ENCODE peak calls at places on chromosome 13, in eight cellular contexts. Q is NCI-H510A treated with DMSO at 0.1 percent for 48 hours, A is lung microvascular endothelial cell, X is nucleus accumbens, V is IMR-90, C is H54, H is astrocyte of the spinal cord, K is AG04450. P is an unnamed sample.

GRCh38 chr13:20258963-20259288 is 26.8 kb upstream of the GJB6 start:
- DNase-seq in Q (no peak), A (no peak), X (no peak), V (no peak), C (no peak), H (no peak), K (no peak), P (no peak)

GRCh38 chr13:27977476-27978300 is 8.6 kb upstream of the CDX2 start:
- DNase-seq in Q (no peak), A (peak; percentile 20), X (no peak), V (no peak), C (no peak), H (no peak), K (no peak), P (no peak)

GRCh38 chr13:98324105-98324504 is 147.0 kb upstream of the RNF113B start:
- DNase-seq in Q (no peak), A (no peak), X (no peak), V (no peak), C (no peak), H (peak; percentile 75), K (no peak), P (no peak)

GRCh38 chr13:30103161-30103858 is 204.0 kb downstream of the KATNAL1 start:
- DNase-seq in Q (no peak), A (no peak), X (no peak), V (no peak), C (no peak), H (no peak), K (no peak), P (no peak)

GRCh38 chr13:33827152-33827551 is 9.2 kb downstream of the RFC3 start:
- DNase-seq in Q (no peak), A (no peak), X (no peak), V (no peak), C (no peak), H (no peak), K (no peak), P (no peak)

GRCh38 chr13:77831870-77832269 is 86.8 kb downstream of the EDNRB start:
- DNase-seq in Q (no peak), A (no peak), X (no peak), V (no peak), C (no peak), H (no peak), K (no peak), P (no peak)

GRCh38 chr13:83449666-83450395 is 432.4 kb downstream of the SLITRK1 start:
- DNase-seq in Q (no peak), A (no peak), X (no peak), V (peak; percentile 62), C (peak; percentile 13), H (peak; percentile 58), K (peak; percentile 13), P (peak; percentile 64)

GRCh38 chr13:113357529-113357928 is 6.4 kb downstream of the GRTP1 start:
- DNase-seq in Q (no peak), A (no peak), X (no peak), V (peak; percentile 89), C (peak; percentile 95), H (peak; percentile 73), K (peak; percentile 36), P (peak; percentile 54)

GRCh38 chr13:101706651-101707050 is 254.2 kb downstream of the ITGBL1 start:
- DNase-seq in Q (no peak), A (peak; percentile 92), X (no peak), V (peak; percentile 94), C (peak; percentile 71), H (peak; percentile 94), K (peak; percentile 84), P (peak; percentile 80)

GRCh38 chr13:104414181-104414580 is 1348.0 kb upstream of the SLC10A2 start:
- DNase-seq in Q (no peak), A (no peak), X (no peak), V (no peak), C (no peak), H (no peak), K (no peak), P (no peak)